ENCODE peak calls at places on chromosomes 1 and 21, in six cellular contexts. One of them, this sample, is unnamed.

GRCh38 chr21:46472246-46472645 is 13.6 kb downstream of the DIP2A start:
- DNase-seq in small intestine: no peak
- DNase-seq in RKO: no peak
- DNase-seq in SK-N-MC: no peak
- DNase-seq in GOT3: no peak
- DNase-seq in fibroblast of gingiva: no peak
- DNase-seq in this sample: no peak

GRCh38 chr21:36704281-36704957 is 5.5 kb downstream of the SIM2 start:
- DNase-seq in SK-N-MC: no peak
- DNase-seq in RKO: no peak
- DNase-seq in fibroblast of gingiva: no peak
- DNase-seq in small intestine: no peak
- DNase-seq in GOT3: no peak
- DNase-seq in this sample: no peak

GRCh38 chr1:11098931-11099309 is 749 bp downstream of the EXOSC10 start:
- DNase-seq in small intestine: no peak
- DNase-seq in fibroblast of gingiva: no peak
- DNase-seq in GOT3: no peak
- DNase-seq in RKO: no peak
- DNase-seq in SK-N-MC: no peak
- DNase-seq in this sample: no peak

GRCh38 chr21:41360072-41360821 is 1.6 kb upstream of the MX2 start:
- DNase-seq in RKO: no peak
- DNase-seq in SK-N-MC: no peak
- DNase-seq in small intestine: peak; percentile 92
- DNase-seq in fibroblast of gingiva: peak; percentile 62
- DNase-seq in GOT3: no peak
- DNase-seq in this sample: peak; percentile 54

GRCh38 chr1:100628631-100629081 is 90.7 kb downstream of the GPR88 start:
- DNase-seq in fibroblast of gingiva: no peak
- DNase-seq in RKO: no peak
- DNase-seq in SK-N-MC: no peak
- DNase-seq in GOT3: no peak
- DNase-seq in small intestine: no peak
- DNase-seq in this sample: no peak

GRCh38 chr1:53495608-53496345 is 36.6 kb downstream of the DMRTB1 start:
- DNase-seq in small intestine: no peak
- DNase-seq in GOT3: no peak
- DNase-seq in RKO: no peak
- DNase-seq in fibroblast of gingiva: peak; percentile 29
- DNase-seq in SK-N-MC: no peak
- DNase-seq in this sample: no peak

GRCh38 chr1:186152227-186152944 is 222.7 kb downstream of the TPR start:
- DNase-seq in SK-N-MC: peak; percentile 72
- DNase-seq in GOT3: no peak
- DNase-seq in small intestine: no peak
- DNase-seq in fibroblast of gingiva: peak; percentile 68
- DNase-seq in RKO: peak; percentile 3
- DNase-seq in this sample: no peak

GRCh38 chr1:243267346-243268283 is 11.8 kb downstream of the SDCCAG8 start:
- DNase-seq in RKO: no peak
- DNase-seq in SK-N-MC: no peak
- DNase-seq in fibroblast of gingiva: peak; percentile 37
- DNase-seq in GOT3: no peak
- DNase-seq in small intestine: no peak
- DNase-seq in this sample: no peak

GRCh38 chr1:226566234-226566633 is 17.7 kb downstream of the STUM start:
- DNase-seq in RKO: no peak
- DNase-seq in small intestine: no peak
- DNase-seq in SK-N-MC: no peak
- DNase-seq in GOT3: no peak
- DNase-seq in fibroblast of gingiva: no peak
- DNase-seq in this sample: no peak

GRCh38 chr1:247322437-247322836 is 9.2 kb downstream of the ZNF496 start:
- DNase-seq in small intestine: no peak
- DNase-seq in GOT3: no peak
- DNase-seq in fibroblast of gingiva: no peak
- DNase-seq in RKO: no peak
- DNase-seq in SK-N-MC: no peak
- DNase-seq in this sample: no peak

GRCh38 chr1:107776898-107777663 is 187.9 kb downstream of the VAV3 start:
- DNase-seq in small intestine: no peak
- DNase-seq in RKO: no peak
- DNase-seq in fibroblast of gingiva: no peak
- DNase-seq in SK-N-MC: no peak
- DNase-seq in GOT3: no peak
- DNase-seq in this sample: no peak

GRCh38 chr1:202852163-202852904 is 36.6 kb downstream of the RABIF start:
- DNase-seq in fibroblast of gingiva: peak; percentile 29
- DNase-seq in RKO: peak; percentile 58
- DNase-seq in GOT3: no peak
- DNase-seq in small intestine: peak; percentile 44
- DNase-seq in SK-N-MC: no peak
- DNase-seq in this sample: peak; percentile 64

GRCh38 chr1:173903827-173904226 is 13.3 kb downstream of the SERPINC1 start:
- DNase-seq in fibroblast of gingiva: no peak
- DNase-seq in GOT3: no peak
- DNase-seq in small intestine: no peak
- DNase-seq in RKO: no peak
- DNase-seq in SK-N-MC: no peak
- DNase-seq in this sample: no peak

GRCh38 chr21:26405735-26406361 is 167.2 kb downstream of the CYYR1 start:
- DNase-seq in fibroblast of gingiva: peak; percentile 80
- DNase-seq in GOT3: no peak
- DNase-seq in small intestine: no peak
- DNase-seq in RKO: peak; percentile 62
- DNase-seq in SK-N-MC: no peak
- DNase-seq in this sample: peak; percentile 43

GRCh38 chr1:201786824-201787223 is 42.1 kb upstream of the IPO9 start:
- DNase-seq in fibroblast of gingiva: peak; percentile 70
- DNase-seq in GOT3: no peak
- DNase-seq in small intestine: no peak
- DNase-seq in SK-N-MC: no peak
- DNase-seq in RKO: no peak
- DNase-seq in this sample: no peak

GRCh38 chr1:200738733-200739498 is at the start of gene CAMSAP2:
- DNase-seq in GOT3: peak; percentile 99
- DNase-seq in fibroblast of gingiva: peak; percentile 88
- DNase-seq in SK-N-MC: peak; percentile 39
- DNase-seq in RKO: peak; percentile 90
- DNase-seq in small intestine: peak; percentile 77
- DNase-seq in this sample: peak; percentile 97

GRCh38 chr1:3081171-3081683 is 12.2 kb downstream of the PRDM16 start:
- DNase-seq in fibroblast of gingiva: no peak
- DNase-seq in small intestine: no peak
- DNase-seq in GOT3: no peak
- DNase-seq in RKO: no peak
- DNase-seq in SK-N-MC: no peak
- DNase-seq in this sample: no peak

GRCh38 chr1:9417695-9418094 is 121.6 kb upstream of the SLC25A33 start:
- DNase-seq in fibroblast of gingiva: no peak
- DNase-seq in RKO: no peak
- DNase-seq in small intestine: no peak
- DNase-seq in SK-N-MC: no peak
- DNase-seq in GOT3: no peak
- DNase-seq in this sample: no peak

GRCh38 chr21:42811960-42812359 is 67.4 kb downstream of the WDR4 start:
- DNase-seq in fibroblast of gingiva: no peak
- DNase-seq in small intestine: no peak
- DNase-seq in SK-N-MC: no peak
- DNase-seq in GOT3: no peak
- DNase-seq in RKO: no peak
- DNase-seq in this sample: no peak

GRCh38 chr1:161162052-161162451 is 2.8 kb downstream of the USP21 start:
- DNase-seq in small intestine: no peak
- DNase-seq in GOT3: no peak
- DNase-seq in fibroblast of gingiva: no peak
- DNase-seq in SK-N-MC: no peak
- DNase-seq in RKO: no peak
- DNase-seq in this sample: no peak

GRCh38 chr1:90044346-90044745 is 49.4 kb downstream of the ZNF326 start:
- DNase-seq in fibroblast of gingiva: no peak
- DNase-seq in SK-N-MC: no peak
- DNase-seq in RKO: no peak
- DNase-seq in GOT3: no peak
- DNase-seq in small intestine: no peak
- DNase-seq in this sample: no peak

GRCh38 chr21:38843806-38844479 is 38.2 kb downstream of the ETS2 start:
- DNase-seq in GOT3: no peak
- DNase-seq in small intestine: no peak
- DNase-seq in fibroblast of gingiva: peak; percentile 84
- DNase-seq in SK-N-MC: no peak
- DNase-seq in RKO: no peak
- DNase-seq in this sample: no peak

GRCh38 chr21:34933609-34934345 is 115.3 kb downstream of the RUNX1 start:
- DNase-seq in GOT3: no peak
- DNase-seq in RKO: no peak
- DNase-seq in fibroblast of gingiva: no peak
- DNase-seq in small intestine: peak; percentile 76
- DNase-seq in SK-N-MC: no peak
- DNase-seq in this sample: no peak

GRCh38 chr1:40059292-40059959 is 18.9 kb downstream of the CAP1 start:
- DNase-seq in small intestine: peak; percentile 62
- DNase-seq in RKO: no peak
- DNase-seq in GOT3: no peak
- DNase-seq in fibroblast of gingiva: no peak
- DNase-seq in SK-N-MC: peak; percentile 66
- DNase-seq in this sample: no peak

GRCh38 chr1:9404541-9404940 is 111.8 kb downstream of the SPSB1 start:
- DNase-seq in SK-N-MC: no peak
- DNase-seq in fibroblast of gingiva: no peak
- DNase-seq in RKO: no peak
- DNase-seq in small intestine: no peak
- DNase-seq in GOT3: no peak
- DNase-seq in this sample: no peak

GRCh38 chr1:21659099-21659923 is 9.8 kb downstream of the RAP1GAP start:
- DNase-seq in fibroblast of gingiva: peak; percentile 27
- DNase-seq in SK-N-MC: no peak
- DNase-seq in small intestine: peak; percentile 66
- DNase-seq in GOT3: peak; percentile 39
- DNase-seq in RKO: peak; percentile 67
- DNase-seq in this sample: peak; percentile 96

GRCh38 chr1:51193564-51193963 is 42.5 kb upstream of the RNF11 start:
- DNase-seq in SK-N-MC: no peak
- DNase-seq in small intestine: no peak
- DNase-seq in RKO: no peak
- DNase-seq in fibroblast of gingiva: no peak
- DNase-seq in GOT3: no peak
- DNase-seq in this sample: no peak

GRCh38 chr1:229027622-229028182 is 243.2 kb upstream of the RAB4A start:
- DNase-seq in RKO: no peak
- DNase-seq in fibroblast of gingiva: peak; percentile 16
- DNase-seq in GOT3: peak; percentile 65
- DNase-seq in small intestine: peak; percentile 45
- DNase-seq in SK-N-MC: no peak
- DNase-seq in this sample: no peak

GRCh38 chr1:152162826-152163463 is 3.9 kb upstream of the RPTN start:
- DNase-seq in RKO: peak; percentile 90
- DNase-seq in GOT3: no peak
- DNase-seq in small intestine: no peak
- DNase-seq in SK-N-MC: no peak
- DNase-seq in fibroblast of gingiva: peak; percentile 88
- DNase-seq in this sample: peak; percentile 58

GRCh38 chr1:228390649-228391048 is 16.0 kb downstream of the TRIM11 start:
- DNase-seq in SK-N-MC: no peak
- DNase-seq in small intestine: no peak
- DNase-seq in fibroblast of gingiva: no peak
- DNase-seq in RKO: no peak
- DNase-seq in GOT3: no peak
- DNase-seq in this sample: no peak

GRCh38 chr1:81681570-81681969 is 119.2 kb upstream of the ADGRL2 start:
- DNase-seq in SK-N-MC: no peak
- DNase-seq in small intestine: no peak
- DNase-seq in fibroblast of gingiva: peak; percentile 50
- DNase-seq in RKO: no peak
- DNase-seq in GOT3: no peak
- DNase-seq in this sample: no peak

GRCh38 chr1:69568435-69569280 is 936 bp downstream of the LRRC7 start:
- DNase-seq in GOT3: no peak
- DNase-seq in SK-N-MC: no peak
- DNase-seq in RKO: no peak
- DNase-seq in small intestine: no peak
- DNase-seq in fibroblast of gingiva: no peak
- DNase-seq in this sample: peak; percentile 5

GRCh38 chr1:33435096-33435820 is 4.4 kb upstream of the PHC2 start:
- DNase-seq in fibroblast of gingiva: peak; percentile 79
- DNase-seq in small intestine: no peak
- DNase-seq in GOT3: no peak
- DNase-seq in SK-N-MC: no peak
- DNase-seq in RKO: peak; percentile 92
- DNase-seq in this sample: no peak

This sample was measured in AG08396.